ENCODE peak calls at places on chromosomes 7 and 10, in seven cellular contexts. F, C, B, V, K, M and G are unnamed samples.

GRCh38 chr7:139453673-139454321 is 29.7 kb downstream of the KLRG2 start:
- DNase-seq in F (no peak), C (no peak), B (no peak), V (no peak), K (no peak), M (no peak), G (no peak)

GRCh38 chr10:89793649-89794254 is 92.4 kb downstream of the KIF20B start:
- DNase-seq in F (peak), C (no peak), B (no peak), V (peak), K (no peak), M (peak), G (peak)

GRCh38 chr10:14532473-14533251 is 201.9 kb upstream of the FRMD4A start:
- DNase-seq in F (peak), C (peak), B (no peak), V (no peak), K (no peak), M (no peak), G (no peak)

GRCh38 chr7:33392143-33392542 is 262.8 kb downstream of the BBS9 start:
- DNase-seq in F (no peak), C (no peak), B (no peak), V (no peak), K (no peak), M (no peak), G (no peak)

GRCh38 chr10:293636-294035 is 158.4 kb downstream of the ZMYND11 start:
- DNase-seq in F (no peak), C (no peak), B (no peak), V (no peak), K (peak), M (no peak), G (no peak)

GRCh38 chr10:12414278-12414988 is 65.1 kb downstream of the CAMK1D start:
- DNase-seq in F (no peak), C (no peak), B (no peak), V (no peak), K (no peak), M (no peak), G (no peak)

GRCh38 chr10:98055875-98056516 is 25.6 kb upstream of the CRTAC1 start:
- DNase-seq in F (no peak), C (no peak), B (no peak), V (peak), K (no peak), M (no peak), G (no peak)

GRCh38 chr7:12851841-12852240 is 164.4 kb downstream of the ARL4A start:
- DNase-seq in F (no peak), C (no peak), B (no peak), V (no peak), K (no peak), M (no peak), G (peak)

GRCh38 chr10:7218974-7219373 is 191.9 kb downstream of the SFMBT2 start:
- DNase-seq in F (no peak), C (no peak), B (no peak), V (no peak), K (no peak), M (peak), G (no peak)

GRCh38 chr10:57692255-57692980 is 575.3 kb downstream of the IPMK start:
- DNase-seq in F (no peak), C (no peak), B (no peak), V (peak), K (no peak), M (no peak), G (no peak)

GRCh38 chr10:24174014-24174413 is 34.9 kb upstream of the KIAA1217 start:
- DNase-seq in F (no peak), C (no peak), B (no peak), V (no peak), K (no peak), M (no peak), G (no peak)

GRCh38 chr10:30413996-30414576 is 19.9 kb upstream of the MAP3K8 start:
- DNase-seq in F (peak), C (no peak), B (no peak), V (peak), K (no peak), M (no peak), G (no peak)

GRCh38 chr10:110446954-110447608 is 50.6 kb upstream of the DUSP5 start:
- DNase-seq in F (no peak), C (no peak), B (no peak), V (no peak), K (peak), M (no peak), G (peak)

GRCh38 chr10:126421745-126422144 is 33.5 kb upstream of the ADAM12 start:
- DNase-seq in F (no peak), C (no peak), B (no peak), V (no peak), K (no peak), M (no peak), G (no peak)

GRCh38 chr7:148397555-148397954 is 193.0 kb upstream of the C7orf33 start:
- DNase-seq in F (no peak), C (no peak), B (no peak), V (no peak), K (no peak), M (no peak), G (no peak)

GRCh38 chr10:15478429-15478828 is 107.3 kb upstream of the FAM171A1 start:
- DNase-seq in F (no peak), C (no peak), B (no peak), V (peak), K (no peak), M (no peak), G (no peak)

GRCh38 chr10:122044713-122045112 is 55.8 kb downstream of the TACC2 start:
- DNase-seq in F (no peak), C (peak), B (no peak), V (peak), K (peak), M (no peak), G (no peak)
- TF ChIP-seq POLR2AphosphoS5 in F (no peak), C (peak), B (no peak), V (no peak), K (peak), M (no peak), G (no peak)

GRCh38 chr10:34288634-34289033 is 526.5 kb downstream of the PARD3 start:
- DNase-seq in F (no peak), C (no peak), B (no peak), V (no peak), K (no peak), M (no peak), G (no peak)
- H3K27ac ChIP-seq in F (no peak), C (no peak), B (no peak), V (no peak), K (no peak), M (no peak), G (no peak)

DNA sequence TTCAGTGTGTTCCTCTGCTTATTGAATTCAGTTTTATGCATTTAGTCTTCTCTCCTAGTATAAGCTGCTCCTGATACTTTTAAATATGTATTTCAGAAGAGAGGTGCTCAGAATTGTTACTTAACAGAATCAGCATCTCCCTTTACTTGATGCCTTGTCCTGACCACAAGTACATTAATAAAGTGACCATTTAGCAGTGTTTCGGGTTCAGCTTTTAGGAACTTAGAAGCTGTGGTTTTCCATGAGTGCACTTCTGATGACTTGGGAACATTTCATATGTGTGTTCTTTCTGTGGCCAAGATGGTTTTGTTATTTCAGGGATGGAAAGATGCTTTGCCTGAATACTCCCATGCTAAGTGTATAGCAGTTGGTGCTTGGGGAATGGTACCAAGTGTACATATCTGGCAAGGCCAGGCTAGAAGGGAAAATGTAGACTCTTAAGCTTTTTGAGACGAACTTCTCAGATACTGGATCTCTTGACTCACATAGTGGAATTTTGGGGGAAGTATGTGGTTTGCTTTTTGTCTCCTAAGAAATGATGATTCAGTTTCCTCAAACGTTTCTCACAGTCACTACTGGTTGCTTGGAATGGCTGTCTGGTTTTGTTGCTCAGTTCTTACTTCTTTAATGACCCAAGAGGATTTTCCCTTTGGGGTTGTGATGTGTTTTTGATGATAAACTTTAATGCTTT is 17.2 kb downstream of the SGPL1 start:
- DNase-seq in F (no peak), C (no peak), B (no peak), V (no peak), K (no peak), M (no peak), G (no peak)
- TF ChIP-seq POLR2AphosphoS5 in F (no peak), C (no peak), B (no peak), V (no peak), K (no peak), M (no peak), G (no peak)

DNA sequence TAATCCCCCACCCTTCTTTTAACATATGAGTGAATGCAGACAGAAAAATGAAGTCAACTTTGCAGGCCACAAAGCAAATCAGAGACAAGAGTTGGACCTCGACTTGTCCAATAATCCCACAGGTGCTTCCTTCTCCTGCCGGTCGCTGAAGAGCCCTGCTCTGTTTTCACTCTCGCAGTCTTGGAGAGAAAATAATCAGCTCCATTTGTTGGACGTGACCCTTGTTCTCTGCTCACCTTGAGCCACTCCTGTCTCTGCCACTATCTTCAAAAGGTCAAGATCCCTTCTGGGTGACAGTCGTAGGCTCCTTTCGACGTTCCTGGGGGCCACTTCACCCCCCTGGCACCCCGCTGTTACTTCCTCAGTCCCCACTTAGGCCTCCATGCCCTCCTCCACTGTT is 2.8 kb upstream of the KLF6 start:
- DNase-seq in F (no peak), C (no peak), B (no peak), V (no peak), K (no peak), M (no peak), G (no peak)
- H3K27ac ChIP-seq in F (no peak), C (peak), B (no peak), V (no peak), K (no peak), M (peak), G (no peak)

DNA sequence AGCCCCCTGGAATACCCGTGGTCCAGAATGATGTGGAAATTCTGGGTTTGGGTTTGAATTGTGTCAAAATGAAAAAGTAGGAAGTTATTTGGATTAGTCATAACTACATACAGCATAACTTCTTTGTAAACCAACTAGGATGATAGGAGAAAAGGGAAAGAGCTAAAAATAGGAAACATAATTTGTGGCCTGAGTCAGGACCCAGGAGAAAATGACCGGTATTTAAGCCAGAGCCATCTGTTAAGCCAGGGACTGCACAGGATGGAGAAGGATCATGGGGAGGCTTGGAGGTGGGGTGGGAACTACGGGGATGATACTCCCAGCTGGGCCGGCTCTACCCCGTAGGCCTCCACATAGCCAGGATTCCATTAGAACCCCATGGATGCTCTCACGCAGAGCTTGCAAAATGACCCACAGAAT is 98.6 kb downstream of the MYOF start:
- DNase-seq in F (no peak), C (no peak), B (no peak), V (no peak), K (no peak), M (no peak), G (no peak)
- TF ChIP-seq POLR2AphosphoS5 in F (no peak), C (peak), B (no peak), V (no peak), K (no peak), M (no peak), G (no peak)

GRCh38 chr7:101111261-101111660 is 15.6 kb upstream of the SERPINE1 start:
- DNase-seq in F (no peak), C (no peak), B (no peak), V (no peak), K (no peak), M (no peak), G (no peak)
- H3K27ac ChIP-seq in F (no peak), C (peak), B (no peak), V (no peak), K (peak), M (peak), G (no peak)

GRCh38 chr10:95426482-95426881 is 134.7 kb downstream of the SORBS1 start:
- DNase-seq in F (no peak), C (no peak), B (no peak), V (no peak), K (no peak), M (no peak), G (no peak)
- TF ChIP-seq POLR2AphosphoS5 in F (no peak), C (no peak), B (no peak), V (no peak), K (no peak), M (no peak), G (no peak)

GRCh38 chr7:6451224-6451705 is 3.5 kb upstream of the DAGLB start:
- DNase-seq in F (no peak), C (no peak), B (no peak), V (no peak), K (no peak), M (no peak), G (no peak)
- H3K27ac ChIP-seq in F (no peak), C (no peak), B (no peak), V (no peak), K (no peak), M (no peak), G (no peak)

GRCh38 chr10:86535057-86535882 is 13.7 kb upstream of the WAPL start:
- DNase-seq in F (peak), C (peak), B (peak), V (peak), K (peak), M (peak), G (no peak)
- TF ChIP-seq POLR2AphosphoS5 in F (no peak), C (peak), B (no peak), V (peak), K (no peak), M (peak), G (no peak)